ENCODE peak calls at places on chromosomes 7 and 10, in seven cellular contexts. One of them, this sample, is unnamed.

GRCh38 chr7:63899691-63900393 is 98.8 kb upstream of the ZNF722 start:
- DNase-seq in fibroblast of lung: no peak
- DNase-seq in adrenal gland: peak; percentile 84
- DNase-seq in CD4-positive, alpha-beta T cell: peak; percentile 76
- DNase-seq in tibial artery: peak; percentile 87
- DNase-seq in stomach: no peak
- DNase-seq in heart left ventricle: peak; percentile 66
- DNase-seq in this sample: peak; percentile 88

GRCh38 chr10:126438407-126438783 is 50.1 kb upstream of the ADAM12 start:
- DNase-seq in CD4-positive, alpha-beta T cell: no peak
- DNase-seq in fibroblast of lung: no peak
- DNase-seq in stomach: no peak
- DNase-seq in adrenal gland: no peak
- DNase-seq in heart left ventricle: no peak
- DNase-seq in tibial artery: no peak
- DNase-seq in this sample: no peak

GRCh38 chr10:59465089-59465488 is 102.7 kb upstream of the FAM13C start:
- DNase-seq in tibial artery: no peak
- DNase-seq in CD4-positive, alpha-beta T cell: no peak
- DNase-seq in heart left ventricle: no peak
- DNase-seq in fibroblast of lung: peak; percentile 85
- DNase-seq in stomach: no peak
- DNase-seq in adrenal gland: peak; percentile 20
- DNase-seq in this sample: no peak

GRCh38 chr10:72254891-72255568 is 18.7 kb upstream of the DDIT4 start:
- DNase-seq in fibroblast of lung: peak; percentile 95
- DNase-seq in tibial artery: peak; percentile 98
- DNase-seq in adrenal gland: peak; percentile 95
- DNase-seq in heart left ventricle: peak; percentile 88
- DNase-seq in stomach: peak; percentile 93
- DNase-seq in CD4-positive, alpha-beta T cell: no peak
- DNase-seq in this sample: peak; percentile 91

GRCh38 chr7:84249651-84250050 is 55.1 kb upstream of the SEMA3A start:
- DNase-seq in stomach: no peak
- DNase-seq in heart left ventricle: no peak
- DNase-seq in CD4-positive, alpha-beta T cell: no peak
- DNase-seq in adrenal gland: no peak
- DNase-seq in tibial artery: no peak
- DNase-seq in fibroblast of lung: no peak
- DNase-seq in this sample: no peak

GRCh38 chr7:22799633-22800032 is 23.0 kb downstream of the TOMM7 start:
- DNase-seq in fibroblast of lung: no peak
- DNase-seq in tibial artery: no peak
- DNase-seq in adrenal gland: no peak
- DNase-seq in heart left ventricle: no peak
- DNase-seq in CD4-positive, alpha-beta T cell: no peak
- DNase-seq in stomach: no peak
- DNase-seq in this sample: no peak

GRCh38 chr7:139776486-139777303 is 1.1 kb downstream of the HIPK2 start:
- DNase-seq in heart left ventricle: no peak
- DNase-seq in adrenal gland: no peak
- DNase-seq in CD4-positive, alpha-beta T cell: no peak
- DNase-seq in tibial artery: no peak
- DNase-seq in stomach: no peak
- DNase-seq in fibroblast of lung: peak; percentile 65
- DNase-seq in this sample: no peak

GRCh38 chr10:99372546-99373271 is 43.6 kb downstream of the CNNM1 start:
- DNase-seq in adrenal gland: no peak
- DNase-seq in heart left ventricle: no peak
- DNase-seq in tibial artery: no peak
- DNase-seq in CD4-positive, alpha-beta T cell: no peak
- DNase-seq in fibroblast of lung: peak; percentile 54
- DNase-seq in stomach: no peak
- DNase-seq in this sample: no peak

GRCh38 chr10:80460399-80461207 is 6.5 kb downstream of the TSPAN14 start:
- DNase-seq in CD4-positive, alpha-beta T cell: no peak
- DNase-seq in fibroblast of lung: peak; percentile 38
- DNase-seq in stomach: peak; percentile 89
- DNase-seq in heart left ventricle: no peak
- DNase-seq in adrenal gland: peak; percentile 56
- DNase-seq in tibial artery: no peak
- DNase-seq in this sample: no peak

GRCh38 chr7:99104631-99105030 is 39.3 kb downstream of the SMURF1 start:
- DNase-seq in CD4-positive, alpha-beta T cell: no peak
- DNase-seq in stomach: no peak
- DNase-seq in fibroblast of lung: no peak
- DNase-seq in heart left ventricle: no peak
- DNase-seq in adrenal gland: no peak
- DNase-seq in tibial artery: no peak
- DNase-seq in this sample: no peak

GRCh38 chr7:19572566-19572965 is 136.3 kb downstream of the POLR1F start:
- DNase-seq in tibial artery: no peak
- DNase-seq in heart left ventricle: no peak
- DNase-seq in CD4-positive, alpha-beta T cell: no peak
- DNase-seq in stomach: no peak
- DNase-seq in adrenal gland: no peak
- DNase-seq in fibroblast of lung: no peak
- DNase-seq in this sample: no peak

GRCh38 chr7:74231232-74231590 is 21.4 kb downstream of the LAT2 start:
- DNase-seq in stomach: no peak
- DNase-seq in heart left ventricle: no peak
- DNase-seq in tibial artery: no peak
- DNase-seq in fibroblast of lung: no peak
- DNase-seq in adrenal gland: no peak
- DNase-seq in CD4-positive, alpha-beta T cell: no peak
- DNase-seq in this sample: peak; percentile 37

DNA sequence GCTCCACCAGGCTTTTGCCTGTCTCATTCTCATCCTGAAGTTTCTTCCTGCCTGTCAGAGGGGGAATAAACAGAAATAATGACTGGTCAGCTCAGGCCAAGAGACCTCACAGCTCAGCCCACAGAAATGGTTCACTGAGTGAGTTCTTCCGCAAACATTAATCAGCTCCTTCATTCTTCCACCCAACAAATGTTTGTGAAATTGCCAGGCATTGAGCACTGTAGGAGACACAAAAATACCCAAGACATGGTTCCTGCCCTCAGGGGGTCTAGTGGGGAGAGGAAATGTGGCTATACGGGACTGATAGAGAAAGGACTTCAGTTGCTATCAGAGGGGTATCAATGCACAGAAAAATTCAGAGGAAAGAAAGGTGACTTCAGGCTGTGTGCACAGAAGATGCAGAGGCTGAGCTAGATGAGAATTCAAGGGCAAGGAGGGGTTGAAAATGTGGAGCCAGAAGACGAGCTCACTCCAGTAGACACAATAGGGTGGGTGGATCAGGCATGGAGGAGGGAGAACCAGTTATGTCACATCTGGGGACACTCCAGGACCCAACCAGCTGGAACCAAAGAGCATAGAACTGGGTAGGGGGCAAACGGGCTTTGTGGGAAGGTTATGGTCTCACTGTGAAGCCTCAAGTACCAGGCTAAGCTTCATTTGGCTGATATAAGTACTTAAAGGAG is 20.9 kb downstream of the MYOF start:
- DNase-seq in CD4-positive, alpha-beta T cell: no peak
- DNase-seq in heart left ventricle: no peak
- DNase-seq in fibroblast of lung: no peak
- DNase-seq in tibial artery: no peak
- DNase-seq in stomach: no peak
- DNase-seq in adrenal gland: no peak
- DNase-seq in this sample: no peak
- H3K27ac ChIP-seq in CD4-positive, alpha-beta T cell: no peak overlapping the region
- H3K27ac ChIP-seq in heart left ventricle: no peak overlapping the region
- H3K27ac ChIP-seq in fibroblast of lung: peak overlapping the region; percentile 78
- H3K27ac ChIP-seq in tibial artery: peak overlapping the region; percentile 84
- H3K27ac ChIP-seq in stomach: no peak overlapping the region
- H3K27ac ChIP-seq in adrenal gland: peak overlapping the region; percentile 25
- H3K27ac ChIP-seq in this sample: no peak overlapping the region

GRCh38 chr7:47318395-47319182 is 263.3 kb downstream of the TNS3 start:
- DNase-seq in stomach: no peak
- DNase-seq in fibroblast of lung: no peak
- DNase-seq in heart left ventricle: no peak
- DNase-seq in tibial artery: no peak
- DNase-seq in adrenal gland: no peak
- DNase-seq in CD4-positive, alpha-beta T cell: no peak
- DNase-seq in this sample: no peak
- H3K27ac ChIP-seq in stomach: no peak overlapping the region
- H3K27ac ChIP-seq in fibroblast of lung: no peak overlapping the region
- H3K27ac ChIP-seq in heart left ventricle: peak overlapping the region; percentile 84
- H3K27ac ChIP-seq in tibial artery: peak overlapping the region; percentile 9
- H3K27ac ChIP-seq in adrenal gland: peak overlapping the region; percentile 77
- H3K27ac ChIP-seq in CD4-positive, alpha-beta T cell: no peak overlapping the region
- H3K27ac ChIP-seq in this sample: no peak overlapping the region

DNA sequence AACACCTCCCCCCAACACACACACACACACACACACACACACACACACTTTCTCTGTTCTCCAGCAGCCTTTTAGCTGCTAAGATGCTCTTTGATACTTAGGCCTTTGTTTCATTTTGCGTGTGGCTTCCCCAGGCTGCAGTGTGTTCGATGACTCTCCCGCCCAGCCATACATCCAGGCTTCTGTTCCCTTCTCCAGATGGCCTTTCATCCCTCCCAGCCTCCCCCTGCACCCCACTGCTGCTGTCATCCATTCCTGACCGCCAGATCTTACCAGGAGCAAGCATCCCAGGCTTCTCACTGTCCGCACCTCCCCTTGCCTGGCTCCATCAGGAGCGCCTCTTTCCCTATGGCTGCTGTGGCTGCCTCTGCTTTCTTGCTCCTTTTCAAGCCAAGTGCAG is 77.8 kb upstream of the PPIF start:
- DNase-seq in stomach: no peak
- DNase-seq in adrenal gland: no peak
- DNase-seq in heart left ventricle: no peak
- DNase-seq in CD4-positive, alpha-beta T cell: no peak
- DNase-seq in fibroblast of lung: no peak
- DNase-seq in tibial artery: no peak
- DNase-seq in this sample: no peak
- H3K27ac ChIP-seq in stomach: no peak overlapping the region
- H3K27ac ChIP-seq in adrenal gland: peak overlapping the region; percentile 69
- H3K27ac ChIP-seq in heart left ventricle: no peak overlapping the region
- H3K27ac ChIP-seq in CD4-positive, alpha-beta T cell: no peak overlapping the region
- H3K27ac ChIP-seq in fibroblast of lung: no peak overlapping the region
- H3K27ac ChIP-seq in tibial artery: peak overlapping the region; percentile 87
- H3K27ac ChIP-seq in this sample: peak overlapping the region; percentile 86

GRCh38 chr10:5806745-5807144 is 6.5 kb downstream of the GDI2 start:
- DNase-seq in adrenal gland: no peak
- DNase-seq in CD4-positive, alpha-beta T cell: no peak
- DNase-seq in fibroblast of lung: no peak
- DNase-seq in tibial artery: no peak
- DNase-seq in stomach: no peak
- DNase-seq in heart left ventricle: no peak
- DNase-seq in this sample: no peak
- H3K27ac ChIP-seq in adrenal gland: no peak overlapping the region
- H3K27ac ChIP-seq in CD4-positive, alpha-beta T cell: no peak overlapping the region
- H3K27ac ChIP-seq in fibroblast of lung: no peak overlapping the region
- H3K27ac ChIP-seq in tibial artery: no peak overlapping the region
- H3K27ac ChIP-seq in stomach: no peak overlapping the region
- H3K27ac ChIP-seq in heart left ventricle: peak overlapping the region; percentile 51
- H3K27ac ChIP-seq in this sample: no peak overlapping the region

DNA sequence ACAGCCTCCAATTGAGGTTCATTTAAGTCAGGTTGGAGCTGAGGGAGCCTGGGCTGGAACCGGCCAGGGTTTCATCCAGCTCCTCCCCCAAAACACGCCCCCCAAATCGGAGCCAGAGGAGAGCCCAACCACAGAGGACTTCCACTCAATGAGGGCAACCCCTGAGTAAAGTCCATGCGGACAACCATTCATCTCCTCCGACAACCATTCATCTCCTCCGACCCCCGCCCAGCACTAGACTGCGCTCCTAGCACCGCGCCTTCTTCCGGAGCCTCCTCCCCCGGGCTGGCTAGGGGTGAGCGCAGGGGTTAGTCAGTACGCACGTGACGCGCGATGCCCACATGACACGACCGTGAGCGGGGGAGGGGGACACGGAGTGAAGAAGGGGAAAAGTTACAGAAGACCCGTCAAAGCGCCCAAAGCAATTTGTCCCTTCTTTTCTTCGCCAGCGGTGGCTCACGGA is 1.4 kb downstream of the MAGI2 start:
- DNase-seq in adrenal gland: peak; percentile 94
- DNase-seq in heart left ventricle: peak; percentile 84
- DNase-seq in tibial artery: peak; percentile 96
- DNase-seq in fibroblast of lung: peak; percentile 88
- DNase-seq in CD4-positive, alpha-beta T cell: no peak
- DNase-seq in stomach: peak; percentile 58
- DNase-seq in this sample: peak; percentile 73
- H3K27ac ChIP-seq in adrenal gland: peak overlapping the region; percentile 96
- H3K27ac ChIP-seq in heart left ventricle: peak overlapping the region; percentile 86
- H3K27ac ChIP-seq in tibial artery: peak overlapping the region; percentile 98
- H3K27ac ChIP-seq in fibroblast of lung: peak overlapping the region; percentile 98
- H3K27ac ChIP-seq in CD4-positive, alpha-beta T cell: no peak overlapping the region
- H3K27ac ChIP-seq in stomach: peak overlapping the region; percentile 65
- H3K27ac ChIP-seq in this sample: peak overlapping the region; percentile 97

DNA sequence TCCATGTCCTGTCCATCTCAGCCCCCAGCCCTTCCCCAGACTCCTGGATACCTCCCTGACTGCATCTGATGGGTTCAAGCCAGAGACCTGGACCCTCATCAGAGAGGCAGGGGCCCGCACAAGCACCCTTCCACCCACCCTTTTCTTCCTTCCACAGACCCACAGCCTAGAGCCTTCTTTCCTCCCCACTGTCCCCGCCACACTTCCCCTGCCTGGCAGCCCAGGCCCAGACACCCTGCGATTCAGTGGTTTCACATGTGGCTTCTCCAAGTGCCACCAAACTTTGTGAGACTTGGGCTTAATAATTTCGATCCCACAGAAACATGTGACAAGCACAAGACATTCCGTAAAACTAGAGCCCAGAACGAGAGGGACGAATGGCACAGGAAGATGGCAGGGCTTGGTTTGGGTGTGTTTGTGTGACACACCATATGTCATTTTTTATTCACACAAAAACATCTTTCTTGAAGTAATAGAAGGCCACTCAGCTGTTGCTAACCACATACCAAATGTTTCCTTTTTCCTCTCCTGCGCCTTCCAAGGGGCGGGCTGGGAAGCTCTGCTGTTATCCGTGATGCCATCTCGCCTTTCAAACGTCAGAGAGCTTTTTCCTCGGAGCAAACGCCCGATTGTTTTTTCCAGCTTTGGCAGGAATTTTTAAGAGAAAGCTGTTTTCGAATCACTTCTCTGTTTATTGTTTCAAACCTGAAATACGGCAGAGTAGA is 162.8 kb downstream of the GRK5 start:
- DNase-seq in fibroblast of lung: peak; percentile 93
- DNase-seq in CD4-positive, alpha-beta T cell: no peak
- DNase-seq in tibial artery: peak; percentile 81
- DNase-seq in heart left ventricle: peak; percentile 68
- DNase-seq in stomach: no peak
- DNase-seq in adrenal gland: no peak
- DNase-seq in this sample: no peak
- H3K27ac ChIP-seq in fibroblast of lung: peak overlapping the region; percentile 94
- H3K27ac ChIP-seq in CD4-positive, alpha-beta T cell: no peak overlapping the region
- H3K27ac ChIP-seq in tibial artery: peak overlapping the region; percentile 73
- H3K27ac ChIP-seq in heart left ventricle: peak overlapping the region; percentile 71
- H3K27ac ChIP-seq in stomach: peak overlapping the region; percentile 21
- H3K27ac ChIP-seq in adrenal gland: peak overlapping the region; percentile 65
- H3K27ac ChIP-seq in this sample: no peak overlapping the region

GRCh38 chr10:8365935-8366911 is 311.7 kb downstream of the GATA3 start:
- DNase-seq in fibroblast of lung: peak; percentile 25
- DNase-seq in adrenal gland: no peak
- DNase-seq in heart left ventricle: no peak
- DNase-seq in tibial artery: no peak
- DNase-seq in CD4-positive, alpha-beta T cell: no peak
- DNase-seq in stomach: peak; percentile 52
- DNase-seq in this sample: no peak
- H3K27ac ChIP-seq in fibroblast of lung: no peak overlapping the region
- H3K27ac ChIP-seq in adrenal gland: no peak overlapping the region
- H3K27ac ChIP-seq in heart left ventricle: no peak overlapping the region
- H3K27ac ChIP-seq in tibial artery: no peak overlapping the region
- H3K27ac ChIP-seq in CD4-positive, alpha-beta T cell: no peak overlapping the region
- H3K27ac ChIP-seq in stomach: peak overlapping the region; percentile 30
- H3K27ac ChIP-seq in this sample: no peak overlapping the region

This sample was measured in substantia nigra.